ENCODE peak calls at places on chromosomes 2 and 18, in seven cellular contexts. E, M, B, V, P, A and I are unnamed samples.

GRCh38 chr2:102335871-102336366 is 19.7 kb upstream of the IL18R1 start:
- DNase-seq in E (no peak), A (no peak), P (no peak), M (no peak), V (no peak), B (no peak), I (no peak)

GRCh38 chr18:1498216-1498615 is 593.5 kb downstream of the ADCYAP1 start:
- DNase-seq in A (no peak), V (no peak), E (no peak), P (no peak), M (no peak), B (no peak), I (no peak)

GRCh38 chr2:27033253-27033852 is 588 bp downstream of the TMEM214 start:
- DNase-seq in B (no peak), V (no peak), E (no peak), A (no peak), M (no peak), P (no peak), I (no peak)

GRCh38 chr2:236631361-236632291 is 62.0 kb downstream of the ACKR3 start:
- DNase-seq in B (no peak), M (no peak), P (no peak), A (no peak), E (no peak), V (no peak), I (no peak)

GRCh38 chr2:9830685-9831410 is 12.4 kb upstream of the TAF1B start:
- DNase-seq in M (no peak), E (no peak), B (no peak), P (no peak), V (no peak), A (no peak), I (no peak)

GRCh38 chr2:148253716-148254115 is 232.8 kb downstream of the MBD5 start:
- DNase-seq in V (no peak), A (no peak), B (no peak), P (no peak), E (no peak), M (no peak), I (no peak)

GRCh38 chr2:241315879-241316700 is at the start of gene SEPTIN2:
- DNase-seq in B (no peak), P (peak; percentile 79), E (peak; percentile 74), A (no peak), M (peak; percentile 92), V (no peak), I (peak; percentile 70)

GRCh38 chr2:121236650-121237049 is 48.4 kb downstream of the TFCP2L1 start:
- DNase-seq in B (no peak), A (no peak), M (no peak), E (no peak), V (no peak), P (no peak), I (no peak)

GRCh38 chr18:63511285-63511684 is 30.9 kb upstream of the SERPINB12 start:
- DNase-seq in P (no peak), V (peak; percentile 26), A (peak; percentile 32), B (no peak), E (no peak), M (no peak), I (no peak)

GRCh38 chr18:48002933-48003365 is 72.5 kb upstream of the SMAD2 start:
- DNase-seq in A (peak; percentile 65), V (no peak), E (no peak), B (no peak), M (no peak), P (no peak), I (no peak)

GRCh38 chr2:152580722-152581121 is 136.5 kb downstream of the PRPF40A start:
- DNase-seq in B (no peak), M (no peak), A (no peak), E (no peak), P (no peak), V (no peak), I (no peak)